ENCODE peak calls at places on chromosomes 3 and 15, in six cellular contexts. L is WTC11, P is HepG2, J is GM23338, X is H1, M is K562. Z is an unnamed sample.
A peak's percentile ranks its signal among the peaks of the same experiment; 100 is the strongest.

GRCh38 chr15:38111070-38111469 is 141.6 kb upstream of the SPRED1 start:
- DNase-seq in L (no peak), P (no peak), J (no peak), X (no peak), M (no peak), Z (no peak)

GRCh38 chr3:14467723-14468620 is 65.6 kb downstream of the SLC6A6 start:
- DNase-seq in L (peak; percentile 55), P (peak; percentile 8), J (peak; percentile 55), X (peak; percentile 72), M (peak; percentile 47), Z (no peak)

GRCh38 chr3:71930056-71930991 is 145.4 kb upstream of the PROK2 start:
- DNase-seq in L (peak; percentile 45), P (peak; percentile 14), J (peak; percentile 82), X (peak; percentile 55), M (peak; percentile 13), Z (no peak)

GRCh38 chr15:88834211-88834812 is 31.1 kb downstream of the ACAN start:
- DNase-seq in L (peak; percentile 77), P (no peak), J (peak; percentile 91), X (peak; percentile 92), M (peak; percentile 48), Z (no peak)

GRCh38 chr3:169771651-169772529 is 1.3 kb upstream of the MYNN start:
- DNase-seq in L (peak; percentile 53), P (peak; percentile 79), J (peak; percentile 78), X (peak; percentile 71), M (peak; percentile 83), Z (peak; percentile 90)

GRCh38 chr15:69158201-69158842 is 2.1 kb upstream of the GLCE start:
- DNase-seq in L (no peak), P (no peak), J (no peak), X (no peak), M (peak; percentile 59), Z (no peak)

GRCh38 chr15:35078221-35078915 is 6.7 kb downstream of the NANOGP8 start:
- DNase-seq in L (peak; percentile 42), P (peak; percentile 44), J (peak; percentile 84), X (no peak), M (peak; percentile 74), Z (no peak)

GRCh38 chr3:127026661-127027060 is 43.7 kb downstream of the PLXNA1 start:
- DNase-seq in L (no peak), P (no peak), J (no peak), X (no peak), M (no peak), Z (no peak)

GRCh38 chr15:79970921-79971434 is at the start of gene BCL2A1:
- DNase-seq in L (no peak), P (no peak), J (no peak), X (no peak), M (peak; percentile 56), Z (peak; percentile 96)

GRCh38 chr3:171797265-171797679 is 13.0 kb downstream of the PLD1 start:
- DNase-seq in L (no peak), P (no peak), J (peak; percentile 11), X (no peak), M (no peak), Z (peak; percentile 82)

GRCh38 chr3:134839422-134839821 is 44.4 kb downstream of the EPHB1 start:
- DNase-seq in L (no peak), P (no peak), J (no peak), X (no peak), M (no peak), Z (no peak)

GRCh38 chr3:139325551-139325950 is 18.3 kb upstream of the MRPS22 start:
- DNase-seq in L (no peak), P (no peak), J (no peak), X (no peak), M (no peak), Z (no peak)

GRCh38 chr15:57184502-57184901 is 191.8 kb upstream of the CGNL1 start:
- DNase-seq in L (no peak), P (no peak), J (no peak), X (no peak), M (no peak), Z (no peak)

GRCh38 chr3:84567796-84568195 is 391.0 kb upstream of the CADM2 start:
- DNase-seq in L (no peak), P (no peak), J (no peak), X (no peak), M (no peak), Z (no peak)

GRCh38 chr3:126136428-126137220 is 43.8 kb downstream of the ALDH1L1 start:
- DNase-seq in L (no peak), P (no peak), J (no peak), X (peak; percentile 35), M (no peak), Z (no peak)

GRCh38 chr3:128076783-128077624 is 24.8 kb downstream of the SEC61A1 start:
- DNase-seq in L (peak; percentile 30), P (no peak), J (peak; percentile 28), X (no peak), M (peak; percentile 84), Z (no peak)

GRCh38 chr3:156358232-156358631 is 196.7 kb downstream of the SSR3 start:
- DNase-seq in L (peak; percentile 19), P (no peak), J (no peak), X (no peak), M (no peak), Z (no peak)

GRCh38 chr3:172194702-172195392 is 155.5 kb downstream of the FNDC3B start:
- DNase-seq in L (no peak), P (no peak), J (peak; percentile 87), X (no peak), M (peak; percentile 39), Z (no peak)

GRCh38 chr3:46075816-46076215 is 48.5 kb upstream of the XCR1 start:
- DNase-seq in L (no peak), P (no peak), J (no peak), X (no peak), M (no peak), Z (no peak)

GRCh38 chr3:66482005-66482404 is 18.8 kb downstream of the LRIG1 start:
- DNase-seq in L (no peak), P (no peak), J (no peak), X (no peak), M (no peak), Z (no peak)

GRCh38 chr3:144424606-144425005 is 453.0 kb downstream of the DIPK2A start:
- DNase-seq in L (no peak), P (no peak), J (no peak), X (no peak), M (no peak), Z (no peak)

GRCh38 chr3:54235998-54236397 is 113.6 kb downstream of the CACNA2D3 start:
- DNase-seq in L (no peak), P (no peak), J (no peak), X (no peak), M (no peak), Z (no peak)

DNA sequence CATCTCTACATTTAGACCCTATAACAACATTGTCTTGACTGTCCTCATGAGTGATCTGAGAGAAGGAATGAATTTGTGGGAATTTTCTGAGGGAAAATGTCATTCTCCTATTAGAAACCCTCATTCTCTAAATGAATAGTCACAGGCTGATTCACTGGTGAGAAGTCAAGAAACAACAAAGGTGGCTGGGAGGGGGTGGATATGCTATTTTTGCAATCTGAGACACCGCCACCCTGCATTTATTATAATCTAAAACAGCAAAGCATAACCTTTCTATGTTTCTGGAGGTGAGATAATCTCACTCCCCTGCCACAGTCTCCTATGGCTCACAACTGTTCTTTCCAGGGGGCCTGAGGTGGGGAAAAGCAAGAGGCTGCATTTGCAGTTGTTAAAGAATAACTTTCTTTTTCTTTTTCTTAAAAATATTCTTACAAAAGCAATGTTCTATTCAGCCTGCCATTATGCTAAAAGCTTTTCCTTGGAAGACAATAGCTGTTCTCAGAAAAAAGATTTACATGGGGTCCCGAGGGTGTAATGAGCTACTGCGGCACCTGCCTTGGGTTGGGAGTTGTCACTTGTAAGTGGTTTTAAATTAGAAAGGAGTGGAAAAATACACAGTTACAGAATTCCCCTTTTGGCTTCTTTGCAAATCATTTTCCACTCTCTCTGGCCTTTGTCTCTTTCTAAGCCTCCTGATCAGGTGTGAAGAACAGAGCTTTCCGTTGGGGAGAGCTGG is 220.9 kb downstream of the AGBL1 start:
- DNase-seq in L (no peak), P (no peak), J (peak; percentile 17), X (no peak), M (no peak), Z (no peak)
- TF ChIP-seq CREB1 in L (no peak), P (no peak), J (no peak), X (no peak), M (no peak), Z (no peak)

DNA sequence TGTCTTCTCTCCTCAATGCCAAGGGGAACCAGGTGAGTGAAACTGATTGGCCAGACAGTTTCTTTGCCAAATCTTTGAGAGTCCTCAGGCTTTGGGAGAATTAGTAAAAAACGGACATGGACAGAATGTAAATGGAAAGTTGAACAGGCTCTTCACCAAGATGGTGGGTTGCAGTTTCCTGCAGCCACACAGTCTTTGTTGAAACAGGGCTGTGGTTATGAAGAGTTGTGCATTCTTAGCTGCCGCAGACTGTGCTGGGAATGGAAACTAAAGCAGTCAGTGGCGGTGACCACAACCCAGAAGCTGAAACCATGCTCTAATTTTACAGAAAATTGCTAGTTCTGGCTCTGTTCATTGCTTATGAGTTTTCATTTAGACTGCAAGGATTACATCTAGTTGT is 42.1 kb upstream of the TASOR start:
- DNase-seq in L (no peak), P (no peak), J (no peak), X (no peak), M (no peak), Z (peak; percentile 87)
- TF ChIP-seq CREB1 in L (no peak), P (no peak), J (no peak), X (no peak), M (no peak), Z (peak; percentile 56)

GRCh38 chr3:157441102-157441622 is 4.5 kb downstream of the PTX3 start:
- DNase-seq in L (no peak), P (no peak), J (no peak), X (no peak), M (no peak), Z (no peak)

GRCh38 chr3:157438371-157438735 is 1.7 kb downstream of the PTX3 start:
- DNase-seq in L (peak; percentile 16), P (no peak), J (peak; percentile 33), X (no peak), M (no peak), Z (no peak)

GRCh38 chr3:157442729-157443128 is 6.1 kb downstream of the PTX3 start:
- DNase-seq in L (no peak), P (no peak), J (no peak), X (no peak), M (peak; percentile 52), Z (no peak)

GRCh38 chr3:157436583-157437300 is at the start of gene PTX3:
- DNase-seq in L (peak; percentile 11), P (no peak), J (peak; percentile 54), X (no peak), M (peak; percentile 11), Z (no peak)
- TF ChIP-seq CREB1 in L (no peak), P (no peak), J (no peak), X (no peak), M (no peak), Z (no peak)

DNA sequence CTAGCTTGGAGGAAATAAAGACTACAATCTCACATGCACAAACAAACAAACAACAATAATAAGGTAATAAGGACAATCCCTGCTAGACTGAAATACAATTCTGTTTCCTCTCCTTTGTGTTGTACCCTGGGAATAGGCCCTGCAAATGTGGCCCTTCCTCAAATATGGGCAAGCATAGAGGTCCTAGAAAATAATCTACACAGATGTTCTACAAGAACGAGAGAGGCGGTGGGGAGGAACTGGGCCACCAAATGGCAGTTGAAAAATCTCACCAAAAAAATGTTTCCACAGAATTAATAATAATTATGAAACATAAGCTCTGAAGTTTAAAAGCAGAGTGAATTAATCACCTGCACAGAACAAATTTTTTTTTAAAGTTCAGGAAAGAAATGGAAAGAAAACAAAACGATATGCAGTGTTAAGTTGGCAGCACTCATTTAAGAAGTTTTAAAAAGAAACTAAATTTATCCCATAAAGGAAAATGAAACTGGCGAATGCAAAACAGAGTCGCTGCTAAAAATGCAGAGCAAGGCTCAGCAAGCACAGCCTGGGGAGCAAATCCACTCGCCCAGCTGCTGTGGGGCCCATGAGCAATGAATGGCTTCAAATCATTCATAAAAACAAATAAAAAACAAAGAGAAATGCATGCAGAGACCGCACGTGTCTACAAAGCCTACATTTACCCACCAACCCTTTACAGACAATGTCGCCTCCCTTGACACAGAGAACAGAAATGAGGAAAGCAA is 475.4 kb downstream of the OCA2 start:
- DNase-seq in L (no peak), P (no peak), J (no peak), X (no peak), M (no peak), Z (no peak)
- TF ChIP-seq CREB1 in L (no peak), P (no peak), J (no peak), X (no peak), M (no peak), Z (no peak)